ENCODE peak calls at places on chromosomes 11 and 22, in eight cellular contexts. R is cardiac fibroblast; D is tibial nerve; H is T-cell; N is GM23338; C is CD8-positive, alpha-beta memory T cell; B is sigmoid colon; S is sciatic nerve. I is an unnamed sample.

GRCh38 chr11:62151737-62152102 is 27.9 kb downstream of the INCENP start:
- DNase-seq in R (no peak), D (no peak), H (no peak), N (no peak), C (no peak), B (no peak), S (no peak), I (no peak)

GRCh38 chr22:43783777-43784176 is 28.3 kb downstream of the EFCAB6 start:
- DNase-seq in R (no peak), D (no peak), H (no peak), N (peak), C (no peak), B (no peak), S (no peak), I (no peak)

GRCh38 chr11:8773125-8773524 is 90.5 kb downstream of the RPL27A start:
- DNase-seq in R (no peak), D (no peak), H (no peak), N (no peak), C (no peak), B (no peak), S (no peak), I (no peak)

GRCh38 chr22:45953178-45953577 is 23.8 kb downstream of the WNT7B start:
- DNase-seq in R (no peak), D (no peak), H (no peak), N (no peak), C (no peak), B (no peak), S (no peak), I (no peak)

GRCh38 chr11:114553642-114554041 is 6.0 kb downstream of the NXPE1 start:
- DNase-seq in R (no peak), D (no peak), H (no peak), N (no peak), C (no peak), B (no peak), S (no peak), I (no peak)

GRCh38 chr11:27215471-27216267 is 147.3 kb downstream of the CCDC34 start:
- DNase-seq in R (peak), D (no peak), H (no peak), N (no peak), C (no peak), B (no peak), S (no peak), I (no peak)

GRCh38 chr11:114501901-114502300 is 57.8 kb downstream of the NXPE1 start:
- DNase-seq in R (no peak), D (no peak), H (no peak), N (no peak), C (no peak), B (no peak), S (no peak), I (no peak)

GRCh38 chr11:46238967-46239800 is 38.3 kb upstream of the CREB3L1 start:
- DNase-seq in R (peak), D (peak), H (peak), N (peak), C (peak), B (peak), S (peak), I (peak)

GRCh38 chr11:63997104-63997700 is 11.0 kb downstream of the OTUB1 start:
- DNase-seq in R (no peak), D (no peak), H (no peak), N (no peak), C (no peak), B (no peak), S (no peak), I (no peak)

GRCh38 chr11:4027746-4028145 is 66.9 kb upstream of the RRM1 start:
- DNase-seq in R (no peak), D (no peak), H (no peak), N (no peak), C (no peak), B (no peak), S (no peak), I (no peak)

GRCh38 chr11:12245091-12245490 is 132.3 kb upstream of the PARVA start:
- DNase-seq in R (no peak), D (no peak), H (no peak), N (no peak), C (no peak), B (peak), S (no peak), I (no peak)

GRCh38 chr11:3825473-3826154 is 15.1 kb downstream of the RHOG start:
- DNase-seq in R (no peak), D (no peak), H (no peak), N (no peak), C (no peak), B (no peak), S (no peak), I (no peak)

GRCh38 chr11:30387891-30388861 is 65.3 kb downstream of the ARL14EP start:
- DNase-seq in R (no peak), D (no peak), H (no peak), N (peak), C (no peak), B (no peak), S (no peak), I (no peak)

GRCh38 chr22:24727218-24727851 is 47.2 kb downstream of the PIWIL3 start:
- DNase-seq in R (peak), D (no peak), H (no peak), N (no peak), C (no peak), B (no peak), S (no peak), I (no peak)

GRCh38 chr22:50529416-50530279 is at the start of gene TYMP:
- DNase-seq in R (peak), D (peak), H (no peak), N (peak), C (peak), B (peak), S (peak), I (peak)

GRCh38 chr22:19816372-19817119 is 38.1 kb downstream of the GNB1L start:
- DNase-seq in R (no peak), D (no peak), H (no peak), N (no peak), C (no peak), B (no peak), S (no peak), I (no peak)

GRCh38 chr22:26558246-26558895 is 31.6 kb downstream of the TPST2 start:
- DNase-seq in R (peak), D (no peak), H (no peak), N (no peak), C (no peak), B (no peak), S (no peak), I (no peak)

GRCh38 chr11:8671242-8671641 is 11.2 kb downstream of the TRIM66 start:
- DNase-seq in R (peak), D (no peak), H (no peak), N (peak), C (no peak), B (peak), S (no peak), I (peak)

GRCh38 chr11:25065711-25066110 is 568.9 kb downstream of the LUZP2 start:
- DNase-seq in R (peak), D (no peak), H (no peak), N (no peak), C (no peak), B (no peak), S (no peak), I (no peak)

GRCh38 chr11:117839936-117840813 is 15.6 kb upstream of the FXYD2 start:
- DNase-seq in R (no peak), D (no peak), H (no peak), N (no peak), C (no peak), B (peak), S (peak), I (no peak)

GRCh38 chr11:11916981-11917399 is 75.2 kb downstream of the USP47 start:
- DNase-seq in R (peak), D (no peak), H (no peak), N (peak), C (no peak), B (no peak), S (no peak), I (peak)

GRCh38 chr11:80379620-80380278 is 938.9 kb upstream of the TENM4 start:
- DNase-seq in R (no peak), D (no peak), H (no peak), N (peak), C (no peak), B (no peak), S (no peak), I (no peak)

GRCh38 chr11:6397636-6398035 is 7.4 kb downstream of the SMPD1 start:
- DNase-seq in R (peak), D (no peak), H (no peak), N (no peak), C (no peak), B (no peak), S (no peak), I (no peak)

GRCh38 chr11:2728663-2729332 is 29.0 kb upstream of the KCNQ1OT1 start:
- DNase-seq in R (no peak), D (no peak), H (no peak), N (no peak), C (no peak), B (no peak), S (no peak), I (no peak)

GRCh38 chr22:30559889-30560288 is 13.3 kb upstream of the SEC14L6 start:
- DNase-seq in R (no peak), D (no peak), H (no peak), N (no peak), C (no peak), B (no peak), S (no peak), I (no peak)

GRCh38 chr11:954392-955144 is 28.9 kb downstream of the AP2A2 start:
- DNase-seq in R (no peak), D (no peak), H (no peak), N (no peak), C (no peak), B (no peak), S (no peak), I (no peak)

GRCh38 chr11:95668113-95668512 is 121.5 kb downstream of the FAM76B start:
- DNase-seq in R (peak), D (no peak), H (no peak), N (no peak), C (no peak), B (no peak), S (no peak), I (no peak)

I was measured in neural progenitor cell.